ENCODE peak calls at places on chromosomes 13 and 19, in seven cellular contexts. One of them, this sample, is unnamed.

GRCh38 chr13:91308299-91308698 is 39.2 kb upstream of the MIR17HG start:
- DNase-seq in HepG2: no peak
- DNase-seq in HCT116: no peak
- DNase-seq in GM12878: no peak
- DNase-seq in K562: no peak
- DNase-seq in H1: no peak
- DNase-seq in SK-N-SH: no peak
- DNase-seq in this sample: no peak

GRCh38 chr13:109761695-109762094 is 24.7 kb downstream of the IRS2 start:
- DNase-seq in HepG2: no peak
- DNase-seq in HCT116: no peak
- DNase-seq in GM12878: no peak
- DNase-seq in K562: no peak
- DNase-seq in H1: no peak
- DNase-seq in SK-N-SH: no peak
- DNase-seq in this sample: no peak

GRCh38 chr19:35055715-35056179 is 14.2 kb downstream of the HPN start:
- DNase-seq in HepG2: no peak
- DNase-seq in HCT116: no peak
- DNase-seq in GM12878: no peak
- DNase-seq in K562: peak
- DNase-seq in H1: peak
- DNase-seq in SK-N-SH: no peak
- DNase-seq in this sample: peak

GRCh38 chr19:16363133-16363851 is 38.7 kb downstream of the KLF2 start:
- DNase-seq in HepG2: no peak
- DNase-seq in HCT116: no peak
- DNase-seq in GM12878: no peak
- DNase-seq in K562: no peak
- DNase-seq in H1: no peak
- DNase-seq in SK-N-SH: no peak
- DNase-seq in this sample: no peak

GRCh38 chr13:49833402-49833801 is 40.9 kb upstream of the KPNA3 start:
- DNase-seq in HepG2: no peak
- DNase-seq in HCT116: no peak
- DNase-seq in GM12878: no peak
- DNase-seq in K562: peak
- DNase-seq in H1: no peak
- DNase-seq in SK-N-SH: no peak
- DNase-seq in this sample: no peak

GRCh38 chr13:103140001-103140671 is 73.9 kb upstream of the SLC10A2 start:
- DNase-seq in HepG2: peak
- DNase-seq in HCT116: peak
- DNase-seq in GM12878: peak
- DNase-seq in K562: peak
- DNase-seq in H1: no peak
- DNase-seq in SK-N-SH: peak
- DNase-seq in this sample: peak

GRCh38 chr13:42064259-42064658 is 15.8 kb downstream of the DGKH start:
- DNase-seq in HepG2: no peak
- DNase-seq in HCT116: no peak
- DNase-seq in GM12878: no peak
- DNase-seq in K562: no peak
- DNase-seq in H1: no peak
- DNase-seq in SK-N-SH: no peak
- DNase-seq in this sample: no peak

GRCh38 chr19:44748426-44749254 is at the start of gene BCL3:
- DNase-seq in HepG2: no peak
- DNase-seq in HCT116: no peak
- DNase-seq in GM12878: no peak
- DNase-seq in K562: peak
- DNase-seq in H1: no peak
- DNase-seq in SK-N-SH: peak
- DNase-seq in this sample: no peak

GRCh38 chr13:84050551-84050950 is 168.3 kb upstream of the SLITRK1 start:
- DNase-seq in HepG2: no peak
- DNase-seq in HCT116: no peak
- DNase-seq in GM12878: no peak
- DNase-seq in K562: no peak
- DNase-seq in H1: no peak
- DNase-seq in SK-N-SH: no peak
- DNase-seq in this sample: no peak

GRCh38 chr13:44191504-44192171 is 182.0 kb upstream of the SERP2 start:
- DNase-seq in HepG2: peak
- DNase-seq in HCT116: peak
- DNase-seq in GM12878: no peak
- DNase-seq in K562: peak
- DNase-seq in H1: no peak
- DNase-seq in SK-N-SH: peak
- DNase-seq in this sample: peak

GRCh38 chr13:95494082-95494681 is 58.3 kb upstream of the CLDN10 start:
- DNase-seq in HepG2: peak
- DNase-seq in HCT116: peak
- DNase-seq in GM12878: no peak
- DNase-seq in K562: peak
- DNase-seq in H1: no peak
- DNase-seq in SK-N-SH: peak
- DNase-seq in this sample: peak

GRCh38 chr13:73081256-73081915 is 22.6 kb downstream of the KLF5 start:
- DNase-seq in HepG2: no peak
- DNase-seq in HCT116: no peak
- DNase-seq in GM12878: no peak
- DNase-seq in K562: no peak
- DNase-seq in H1: no peak
- DNase-seq in SK-N-SH: no peak
- DNase-seq in this sample: no peak

GRCh38 chr19:34667349-34668076 is 9.4 kb downstream of the SCGB2B2 start:
- DNase-seq in HepG2: peak
- DNase-seq in HCT116: no peak
- DNase-seq in GM12878: no peak
- DNase-seq in K562: no peak
- DNase-seq in H1: no peak
- DNase-seq in SK-N-SH: no peak
- DNase-seq in this sample: no peak

GRCh38 chr13:28751210-28751935 is 32.6 kb upstream of the SLC46A3 start:
- DNase-seq in HepG2: no peak
- DNase-seq in HCT116: no peak
- DNase-seq in GM12878: no peak
- DNase-seq in K562: no peak
- DNase-seq in H1: no peak
- DNase-seq in SK-N-SH: no peak
- DNase-seq in this sample: no peak

GRCh38 chr13:70923863-70924752 is 815.9 kb upstream of the KLHL1 start:
- DNase-seq in HepG2: no peak
- DNase-seq in HCT116: no peak
- DNase-seq in GM12878: no peak
- DNase-seq in K562: no peak
- DNase-seq in H1: no peak
- DNase-seq in SK-N-SH: no peak
- DNase-seq in this sample: no peak

GRCh38 chr19:38318595-38319142 is 976 bp upstream of the KCNK6 start:
- DNase-seq in HepG2: no peak
- DNase-seq in HCT116: no peak
- DNase-seq in GM12878: no peak
- DNase-seq in K562: no peak
- DNase-seq in H1: no peak
- DNase-seq in SK-N-SH: no peak
- DNase-seq in this sample: no peak

DNA sequence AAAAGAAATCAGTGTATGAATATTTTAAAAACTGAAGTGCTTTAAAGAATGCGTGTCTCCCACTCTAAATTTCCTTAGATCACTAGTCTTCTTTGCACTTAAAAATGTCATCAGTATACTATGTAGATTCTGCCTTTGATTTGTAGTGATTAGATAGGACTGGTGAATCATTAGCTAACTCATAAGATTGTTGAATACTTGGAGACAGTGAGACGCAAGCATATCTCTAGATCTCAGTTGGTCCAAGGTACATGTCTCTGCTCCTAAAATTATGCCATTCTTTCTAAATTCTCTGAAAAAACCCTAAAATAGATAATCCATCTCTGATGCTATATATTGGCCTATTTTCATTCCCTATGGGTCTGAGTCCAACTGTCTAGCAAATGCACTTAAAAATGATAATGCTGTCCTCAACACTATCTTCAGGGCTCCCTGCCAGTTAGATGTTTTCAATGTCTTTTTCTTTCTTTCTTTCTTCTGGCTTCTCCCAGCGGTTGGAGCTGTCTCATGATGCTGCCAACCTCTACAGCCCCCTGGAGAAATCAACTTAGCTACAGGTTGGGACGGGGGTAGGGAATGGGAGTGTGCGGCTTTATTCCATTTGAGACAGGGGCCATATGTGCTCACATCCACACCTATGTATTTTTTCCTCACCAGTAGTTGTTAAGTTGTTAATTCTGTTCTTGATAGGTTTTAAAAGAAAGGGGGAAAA is 301.0 kb downstream of the NDFIP2 start:
- DNase-seq in HepG2: no peak
- DNase-seq in HCT116: no peak
- DNase-seq in GM12878: no peak
- DNase-seq in K562: no peak
- DNase-seq in H1: no peak
- DNase-seq in SK-N-SH: no peak
- DNase-seq in this sample: no peak
- TF ChIP-seq YY1 in HepG2: no peak
- TF ChIP-seq YY1 in HCT116: no peak
- TF ChIP-seq YY1 in GM12878: no peak
- TF ChIP-seq YY1 in K562: no peak
- TF ChIP-seq YY1 in H1: no peak
- TF ChIP-seq YY1 in SK-N-SH: no peak
- TF ChIP-seq YY1 in this sample: no peak

DNA sequence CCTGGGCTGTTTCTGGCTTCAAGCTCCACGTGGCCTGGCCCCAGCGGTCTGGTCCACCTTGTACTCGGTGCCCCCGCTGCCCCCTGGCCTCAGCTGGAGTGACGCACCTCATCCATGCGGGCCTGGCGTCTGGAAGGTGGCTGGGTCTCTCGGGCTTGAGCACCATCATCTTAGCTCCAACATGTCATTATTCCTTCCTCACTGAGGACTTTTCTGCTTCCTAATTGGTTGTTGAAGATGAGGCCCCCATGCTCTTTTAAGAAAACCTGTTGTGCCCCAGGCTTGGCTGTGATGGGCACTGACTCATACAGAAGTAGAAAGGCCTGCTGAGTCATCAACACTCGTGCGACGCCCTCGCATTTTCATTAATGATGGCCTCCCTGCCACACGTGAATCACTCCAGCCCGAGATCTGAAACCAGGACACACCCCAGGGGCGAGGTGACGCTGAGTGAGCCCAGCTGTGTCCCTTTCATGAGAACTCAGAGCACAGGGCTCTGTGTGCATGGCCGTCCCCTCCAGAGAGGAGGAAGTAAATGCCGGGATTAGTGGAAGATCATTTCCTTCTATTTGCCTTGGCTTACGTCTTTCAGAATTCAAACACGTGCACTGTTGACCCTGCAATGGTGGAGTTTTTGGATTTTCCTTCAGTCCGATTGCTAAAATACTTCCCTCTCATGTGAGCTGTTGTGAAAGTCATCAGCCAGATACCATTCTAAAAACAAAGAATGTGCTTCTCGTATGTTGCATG is 14.0 kb upstream of the GJA3 start:
- DNase-seq in HepG2: peak
- DNase-seq in HCT116: peak
- DNase-seq in GM12878: peak
- DNase-seq in K562: peak
- DNase-seq in H1: no peak
- DNase-seq in SK-N-SH: no peak
- DNase-seq in this sample: no peak
- TF ChIP-seq YY1 in HepG2: no peak
- TF ChIP-seq YY1 in HCT116: no peak
- TF ChIP-seq YY1 in GM12878: no peak
- TF ChIP-seq YY1 in K562: no peak
- TF ChIP-seq YY1 in H1: no peak
- TF ChIP-seq YY1 in SK-N-SH: no peak
- TF ChIP-seq YY1 in this sample: no peak

GRCh38 chr19:8342316-8342683 is 762 bp downstream of the KANK3 start:
- DNase-seq in HepG2: no peak
- DNase-seq in HCT116: no peak
- DNase-seq in GM12878: no peak
- DNase-seq in K562: no peak
- DNase-seq in H1: no peak
- DNase-seq in SK-N-SH: no peak
- DNase-seq in this sample: no peak
- TF ChIP-seq YY1 in HepG2: no peak
- TF ChIP-seq YY1 in HCT116: no peak
- TF ChIP-seq YY1 in GM12878: no peak
- TF ChIP-seq YY1 in K562: no peak
- TF ChIP-seq YY1 in H1: no peak
- TF ChIP-seq YY1 in SK-N-SH: no peak
- TF ChIP-seq YY1 in this sample: no peak

DNA sequence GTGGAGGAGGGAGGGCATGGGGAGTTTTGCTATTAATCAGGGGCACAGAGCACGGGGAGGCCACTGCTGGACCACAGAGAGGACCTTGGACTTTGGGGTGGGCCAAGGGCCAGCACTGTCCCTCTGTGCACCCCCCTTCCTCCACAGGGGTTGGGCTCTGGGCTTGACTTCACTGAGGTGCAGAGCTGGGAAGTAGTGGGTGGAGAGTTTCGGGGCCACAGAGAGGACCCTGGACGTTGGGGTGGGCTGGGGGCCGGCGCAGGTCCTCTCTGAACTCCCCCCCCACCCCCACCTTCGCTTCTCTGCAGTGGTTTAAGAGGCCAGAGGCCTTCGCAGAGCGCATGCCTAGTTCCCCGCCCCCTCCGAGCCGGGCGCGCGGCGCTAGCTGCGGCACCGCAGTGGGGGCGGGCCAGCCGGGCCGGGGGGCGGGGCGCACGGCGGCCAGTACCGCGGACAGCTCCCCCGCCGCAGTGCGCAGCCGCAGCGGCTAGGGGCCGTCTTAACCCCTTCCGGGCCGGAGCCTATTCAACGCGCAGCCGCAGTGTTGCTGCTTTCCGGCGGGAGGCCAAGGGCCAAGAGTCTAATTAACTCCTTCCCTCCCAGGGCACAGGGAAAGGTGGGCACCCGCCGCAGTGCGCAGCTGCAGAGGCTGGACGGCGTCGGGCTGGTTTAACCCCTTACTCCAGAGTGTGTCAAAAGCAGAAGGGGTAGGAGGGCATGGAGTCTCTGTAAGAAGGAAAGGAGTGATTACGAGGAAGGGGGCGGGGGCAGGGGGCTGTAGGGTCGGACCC is 3.7 kb downstream of the KCNC3 start:
- DNase-seq in HepG2: peak
- DNase-seq in HCT116: peak
- DNase-seq in GM12878: no peak
- DNase-seq in K562: peak
- DNase-seq in H1: peak
- DNase-seq in SK-N-SH: peak
- DNase-seq in this sample: no peak
- TF ChIP-seq YY1 in HepG2: peak
- TF ChIP-seq YY1 in HCT116: no peak
- TF ChIP-seq YY1 in GM12878: no peak
- TF ChIP-seq YY1 in K562: no peak
- TF ChIP-seq YY1 in H1: no peak
- TF ChIP-seq YY1 in SK-N-SH: no peak
- TF ChIP-seq YY1 in this sample: no peak

This sample was measured in NT2/D1.